ENCODE peak calls at places on chromosomes 11 and 22, in eight cellular contexts. One of them, this sample, is unnamed.

GRCh38 chr11:18322818-18323570 is 627 bp downstream of the GTF2H1 start:
- DNase-seq in BE2C: no peak
- DNase-seq in prostate gland: no peak
- DNase-seq in HAP-1: no peak
- DNase-seq in IMR-90: no peak
- DNase-seq in A673: no peak
- DNase-seq in MM.1S: no peak
- DNase-seq in left ventricle myocardium inferior: no peak
- DNase-seq in this sample: no peak

GRCh38 chr22:33194529-33194928 is 136.3 kb upstream of the SYN3 start:
- DNase-seq in prostate gland: no peak
- DNase-seq in IMR-90: no peak
- DNase-seq in MM.1S: no peak
- DNase-seq in A673: no peak
- DNase-seq in HAP-1: no peak
- DNase-seq in BE2C: no peak
- DNase-seq in left ventricle myocardium inferior: no peak
- DNase-seq in this sample: no peak

GRCh38 chr22:48197189-48197690 is 1434.8 kb downstream of the TBC1D22A start:
- DNase-seq in MM.1S: no peak
- DNase-seq in A673: no peak
- DNase-seq in left ventricle myocardium inferior: no peak
- DNase-seq in HAP-1: no peak
- DNase-seq in BE2C: no peak
- DNase-seq in prostate gland: no peak
- DNase-seq in IMR-90: no peak
- DNase-seq in this sample: no peak

GRCh38 chr11:96752221-96752620 is 362.4 kb downstream of the JRKL start:
- DNase-seq in prostate gland: no peak
- DNase-seq in left ventricle myocardium inferior: no peak
- DNase-seq in IMR-90: no peak
- DNase-seq in BE2C: no peak
- DNase-seq in HAP-1: no peak
- DNase-seq in MM.1S: no peak
- DNase-seq in A673: no peak
- DNase-seq in this sample: no peak

GRCh38 chr11:57318178-57318577 is 6.6 kb downstream of the TNKS1BP1 start:
- DNase-seq in IMR-90: peak; percentile 21
- DNase-seq in HAP-1: no peak
- DNase-seq in left ventricle myocardium inferior: no peak
- DNase-seq in prostate gland: no peak
- DNase-seq in A673: no peak
- DNase-seq in BE2C: no peak
- DNase-seq in MM.1S: no peak
- DNase-seq in this sample: no peak

GRCh38 chr11:76588455-76589325 is 81.9 kb downstream of the LRRC32 start:
- DNase-seq in BE2C: no peak
- DNase-seq in IMR-90: peak; percentile 25
- DNase-seq in prostate gland: no peak
- DNase-seq in A673: no peak
- DNase-seq in left ventricle myocardium inferior: peak; percentile 74
- DNase-seq in MM.1S: peak; percentile 47
- DNase-seq in HAP-1: no peak
- DNase-seq in this sample: no peak

GRCh38 chr11:65180877-65181568 is 705 bp upstream of the CAPN1 start:
- DNase-seq in HAP-1: peak; percentile 72
- DNase-seq in BE2C: peak; percentile 82
- DNase-seq in A673: peak; percentile 79
- DNase-seq in prostate gland: peak; percentile 25
- DNase-seq in MM.1S: peak; percentile 68
- DNase-seq in left ventricle myocardium inferior: peak; percentile 60
- DNase-seq in IMR-90: peak; percentile 60
- DNase-seq in this sample: peak; percentile 35

GRCh38 chr22:29078869-29079207 is 6.0 kb downstream of the KREMEN1 start:
- DNase-seq in prostate gland: no peak
- DNase-seq in MM.1S: no peak
- DNase-seq in HAP-1: no peak
- DNase-seq in IMR-90: no peak
- DNase-seq in A673: no peak
- DNase-seq in BE2C: no peak
- DNase-seq in left ventricle myocardium inferior: no peak
- DNase-seq in this sample: no peak

GRCh38 chr22:27136596-27136995 is 479.2 kb downstream of the MIAT start:
- DNase-seq in prostate gland: no peak
- DNase-seq in left ventricle myocardium inferior: no peak
- DNase-seq in HAP-1: no peak
- DNase-seq in IMR-90: no peak
- DNase-seq in MM.1S: no peak
- DNase-seq in BE2C: no peak
- DNase-seq in A673: no peak
- DNase-seq in this sample: no peak

GRCh38 chr11:65650547-65651338 is 12.0 kb downstream of the RELA start:
- DNase-seq in BE2C: no peak
- DNase-seq in left ventricle myocardium inferior: peak; percentile 13
- DNase-seq in prostate gland: peak; percentile 51
- DNase-seq in HAP-1: no peak
- DNase-seq in A673: no peak
- DNase-seq in IMR-90: no peak
- DNase-seq in MM.1S: no peak
- DNase-seq in this sample: no peak

GRCh38 chr11:132941024-132941646 is 591.2 kb downstream of the OPCML start:
- DNase-seq in HAP-1: peak; percentile 4
- DNase-seq in left ventricle myocardium inferior: no peak
- DNase-seq in IMR-90: peak; percentile 43
- DNase-seq in MM.1S: no peak
- DNase-seq in prostate gland: no peak
- DNase-seq in BE2C: no peak
- DNase-seq in A673: peak; percentile 60
- DNase-seq in this sample: no peak

GRCh38 chr11:36586543-36586942 is 7.8 kb upstream of the IFTAP start:
- DNase-seq in A673: no peak
- DNase-seq in IMR-90: no peak
- DNase-seq in left ventricle myocardium inferior: no peak
- DNase-seq in prostate gland: no peak
- DNase-seq in MM.1S: no peak
- DNase-seq in BE2C: no peak
- DNase-seq in HAP-1: no peak
- DNase-seq in this sample: no peak

GRCh38 chr11:95262994-95263764 is 32.2 kb upstream of the SESN3 start:
- DNase-seq in MM.1S: no peak
- DNase-seq in prostate gland: no peak
- DNase-seq in left ventricle myocardium inferior: no peak
- DNase-seq in A673: no peak
- DNase-seq in BE2C: no peak
- DNase-seq in IMR-90: no peak
- DNase-seq in HAP-1: no peak
- DNase-seq in this sample: no peak

GRCh38 chr11:1041471-1041870 is 5.0 kb upstream of the MUC6 start:
- DNase-seq in A673: no peak
- DNase-seq in BE2C: peak; percentile 3
- DNase-seq in left ventricle myocardium inferior: no peak
- DNase-seq in MM.1S: no peak
- DNase-seq in IMR-90: no peak
- DNase-seq in prostate gland: no peak
- DNase-seq in HAP-1: no peak
- DNase-seq in this sample: no peak

GRCh38 chr11:1044160-1044559 is 7.6 kb upstream of the MUC6 start:
- DNase-seq in MM.1S: no peak
- DNase-seq in A673: peak; percentile 56
- DNase-seq in HAP-1: no peak
- DNase-seq in prostate gland: no peak
- DNase-seq in left ventricle myocardium inferior: no peak
- DNase-seq in IMR-90: no peak
- DNase-seq in BE2C: no peak
- DNase-seq in this sample: no peak

GRCh38 chr11:1041936-1042608 is 5.6 kb upstream of the MUC6 start:
- DNase-seq in A673: no peak
- DNase-seq in MM.1S: no peak
- DNase-seq in IMR-90: no peak
- DNase-seq in left ventricle myocardium inferior: peak; percentile 14
- DNase-seq in BE2C: peak; percentile 38
- DNase-seq in HAP-1: no peak
- DNase-seq in prostate gland: no peak
- DNase-seq in this sample: no peak

GRCh38 chr11:1042626-1043562 is 6.4 kb upstream of the MUC6 start:
- DNase-seq in prostate gland: no peak
- DNase-seq in left ventricle myocardium inferior: peak; percentile 7
- DNase-seq in A673: no peak
- DNase-seq in IMR-90: no peak
- DNase-seq in MM.1S: no peak
- DNase-seq in BE2C: peak; percentile 2
- DNase-seq in HAP-1: no peak
- DNase-seq in this sample: no peak

GRCh38 chr11:1043563-1044096 is 7.1 kb upstream of the MUC6 start:
- DNase-seq in MM.1S: no peak
- DNase-seq in prostate gland: no peak
- DNase-seq in BE2C: no peak
- DNase-seq in left ventricle myocardium inferior: peak; percentile 2
- DNase-seq in HAP-1: no peak
- DNase-seq in IMR-90: no peak
- DNase-seq in A673: no peak
- DNase-seq in this sample: no peak
- H3K4me3 ChIP-seq in MM.1S: no peak overlapping the region
- H3K4me3 ChIP-seq in prostate gland: no peak overlapping the region
- H3K4me3 ChIP-seq in BE2C: no peak overlapping the region
- H3K4me3 ChIP-seq in left ventricle myocardium inferior: no peak overlapping the region
- H3K4me3 ChIP-seq in HAP-1: no peak overlapping the region
- H3K4me3 ChIP-seq in IMR-90: no peak overlapping the region
- H3K4me3 ChIP-seq in A673: no peak overlapping the region
- H3K4me3 ChIP-seq in this sample: no peak overlapping the region

GRCh38 chr11:107050126-107050525 is 31.9 kb upstream of the GUCY1A2 start:
- DNase-seq in A673: no peak
- DNase-seq in BE2C: no peak
- DNase-seq in left ventricle myocardium inferior: no peak
- DNase-seq in MM.1S: no peak
- DNase-seq in IMR-90: no peak
- DNase-seq in prostate gland: no peak
- DNase-seq in HAP-1: no peak
- DNase-seq in this sample: no peak

DNA sequence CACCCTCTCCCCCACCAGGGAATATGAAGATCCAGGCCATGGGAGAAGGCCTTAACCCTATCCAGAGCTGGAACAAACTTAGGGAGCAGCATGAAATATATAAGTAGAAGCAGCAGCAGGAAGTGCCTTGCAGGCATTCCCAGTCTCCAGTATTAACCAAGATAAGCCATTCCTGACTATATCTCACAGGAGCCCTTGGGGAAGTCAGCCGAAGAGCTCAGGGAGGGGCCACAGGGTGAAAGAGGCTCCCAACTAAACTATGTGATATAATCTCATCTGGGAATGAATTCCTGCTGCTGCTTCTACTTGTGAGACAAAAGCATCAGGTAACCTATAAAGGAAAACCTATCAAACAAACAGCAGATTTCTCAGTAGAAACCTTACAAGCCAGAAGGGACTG is 36.1 kb upstream of the GUCY1A2 start:
- DNase-seq in MM.1S: no peak
- DNase-seq in prostate gland: no peak
- DNase-seq in left ventricle myocardium inferior: no peak
- DNase-seq in BE2C: no peak
- DNase-seq in IMR-90: no peak
- DNase-seq in A673: no peak
- DNase-seq in HAP-1: no peak
- DNase-seq in this sample: no peak
- H3K36me3 ChIP-seq in MM.1S: no peaks in the 10 kb centered on the region
- H3K36me3 ChIP-seq in prostate gland: no peaks in the 10 kb centered on the region
- H3K36me3 ChIP-seq in left ventricle myocardium inferior: no peaks in the 10 kb centered on the region
- H3K36me3 ChIP-seq in BE2C: no peaks in the 10 kb centered on the region
- H3K36me3 ChIP-seq in IMR-90: no peaks in the 10 kb centered on the region
- H3K36me3 ChIP-seq in A673: no peaks in the 10 kb centered on the region
- H3K36me3 ChIP-seq in HAP-1: no peaks in the 10 kb centered on the region
- H3K36me3 ChIP-seq in this sample: no peaks in the 10 kb centered on the region

GRCh38 chr11:2380396-2380795 is 3.3 kb downstream of the CD81 start:
- DNase-seq in left ventricle myocardium inferior: peak; percentile 15
- DNase-seq in prostate gland: no peak
- DNase-seq in HAP-1: no peak
- DNase-seq in A673: no peak
- DNase-seq in MM.1S: no peak
- DNase-seq in IMR-90: no peak
- DNase-seq in BE2C: no peak
- DNase-seq in this sample: no peak

GRCh38 chr11:2382129-2382517 is 5.0 kb downstream of the CD81 start:
- DNase-seq in left ventricle myocardium inferior: no peak
- DNase-seq in A673: no peak
- DNase-seq in MM.1S: no peak
- DNase-seq in BE2C: no peak
- DNase-seq in IMR-90: no peak
- DNase-seq in prostate gland: no peak
- DNase-seq in HAP-1: no peak
- DNase-seq in this sample: no peak

GRCh38 chr11:2380807-2381350 is 3.8 kb downstream of the CD81 start:
- DNase-seq in HAP-1: no peak
- DNase-seq in MM.1S: no peak
- DNase-seq in IMR-90: no peak
- DNase-seq in BE2C: no peak
- DNase-seq in prostate gland: no peak
- DNase-seq in left ventricle myocardium inferior: peak; percentile 80
- DNase-seq in A673: no peak
- DNase-seq in this sample: no peak

GRCh38 chr11:2382927-2383822 is 6.1 kb downstream of the CD81 start:
- DNase-seq in MM.1S: no peak
- DNase-seq in IMR-90: peak; percentile 63
- DNase-seq in HAP-1: no peak
- DNase-seq in A673: no peak
- DNase-seq in left ventricle myocardium inferior: peak; percentile 80
- DNase-seq in BE2C: no peak
- DNase-seq in prostate gland: no peak
- DNase-seq in this sample: no peak

DNA sequence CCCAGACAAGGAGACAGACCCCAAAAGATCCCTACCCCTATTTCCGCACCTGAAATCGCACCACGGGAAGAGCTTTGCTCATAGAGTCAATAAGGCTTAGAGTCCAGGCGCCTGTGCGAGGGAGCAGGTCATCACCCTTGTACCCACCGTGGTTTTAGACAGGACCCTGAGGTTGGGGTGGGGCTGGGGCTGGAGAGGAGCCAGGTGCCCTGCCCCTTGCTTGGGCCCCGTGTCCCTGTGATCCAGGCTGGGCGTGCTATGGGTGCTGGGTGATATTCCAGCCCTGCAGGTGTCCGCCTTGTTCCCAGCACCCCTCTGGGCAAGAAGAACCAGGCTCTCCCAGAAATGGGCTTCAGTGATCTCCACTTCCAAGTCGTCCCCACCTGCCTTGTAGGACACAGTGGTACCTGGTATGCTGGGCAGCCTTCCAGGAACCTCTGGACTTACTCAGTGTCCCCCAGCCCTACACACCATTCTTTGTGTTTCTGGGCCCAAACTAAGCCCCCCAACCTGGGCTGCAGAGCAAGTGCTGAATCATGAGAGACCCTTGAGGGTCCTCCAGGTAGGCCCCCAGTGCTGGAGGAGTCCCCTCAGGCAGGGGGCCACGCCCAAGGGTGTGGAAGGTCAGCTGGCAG is 4.5 kb downstream of the CD81 start:
- DNase-seq in IMR-90: no peak
- DNase-seq in prostate gland: no peak
- DNase-seq in HAP-1: no peak
- DNase-seq in A673: no peak
- DNase-seq in MM.1S: no peak
- DNase-seq in BE2C: no peak
- DNase-seq in left ventricle myocardium inferior: peak; percentile 25
- DNase-seq in this sample: no peak
- H3K4me1 ChIP-seq in IMR-90: peaks cover 40% of the 10 kb centered on the region
- H3K4me1 ChIP-seq in prostate gland: peaks cover 53% of the 10 kb centered on the region
- H3K4me1 ChIP-seq in HAP-1: no peaks in the 10 kb centered on the region
- H3K4me1 ChIP-seq in A673: peaks cover 6% of the 10 kb centered on the region
- H3K4me1 ChIP-seq in MM.1S: peaks cover 14% of the 10 kb centered on the region
- H3K4me1 ChIP-seq in BE2C: no peaks in the 10 kb centered on the region
- H3K4me1 ChIP-seq in left ventricle myocardium inferior: peaks cover 95% of the 10 kb centered on the region
- H3K4me1 ChIP-seq in this sample: peaks cover 42% of the 10 kb centered on the region

GRCh38 chr11:46914910-46915309 is 3.4 kb downstream of the LRP4 start:
- DNase-seq in HAP-1: no peak
- DNase-seq in BE2C: no peak
- DNase-seq in IMR-90: no peak
- DNase-seq in prostate gland: no peak
- DNase-seq in A673: no peak
- DNase-seq in MM.1S: no peak
- DNase-seq in left ventricle myocardium inferior: no peak
- DNase-seq in this sample: no peak
- H3K4me3 ChIP-seq in HAP-1: no peak overlapping the region
- H3K4me3 ChIP-seq in BE2C: no peak overlapping the region
- H3K4me3 ChIP-seq in IMR-90: no peak overlapping the region
- H3K4me3 ChIP-seq in prostate gland: no peak overlapping the region
- H3K4me3 ChIP-seq in A673: no peak overlapping the region
- H3K4me3 ChIP-seq in MM.1S: no peak overlapping the region
- H3K4me3 ChIP-seq in left ventricle myocardium inferior: peak overlapping the region; percentile 35
- H3K4me3 ChIP-seq in this sample: no peak overlapping the region